ENCODE peak calls at places on chromosomes 11 and 22, in six cellular contexts. One of them, this sample, is unnamed.

GRCh38 chr11:119584193-119585037 is 144.6 kb downstream of the NECTIN1 start:
- DNase-seq in left ventricle myocardium inferior: no peak
- DNase-seq in AG04449: no peak
- DNase-seq in cardiac muscle cell: peak; percentile 96
- DNase-seq in H1: peak; percentile 70
- DNase-seq in breast epithelium: peak; percentile 67
- DNase-seq in this sample: peak; percentile 44

GRCh38 chr22:50306753-50307749 is at the start of gene PLXNB2:
- DNase-seq in AG04449: no peak
- DNase-seq in breast epithelium: peak; percentile 80
- DNase-seq in cardiac muscle cell: peak; percentile 91
- DNase-seq in H1: no peak
- DNase-seq in left ventricle myocardium inferior: peak; percentile 88
- DNase-seq in this sample: no peak

GRCh38 chr22:38240734-38241252 is 32.0 kb downstream of the TMEM184B start:
- DNase-seq in cardiac muscle cell: peak; percentile 83
- DNase-seq in left ventricle myocardium inferior: no peak
- DNase-seq in AG04449: peak; percentile 65
- DNase-seq in H1: peak; percentile 46
- DNase-seq in breast epithelium: peak; percentile 42
- DNase-seq in this sample: no peak

GRCh38 chr11:32312865-32313403 is 122.4 kb downstream of the WT1 start:
- DNase-seq in AG04449: no peak
- DNase-seq in breast epithelium: no peak
- DNase-seq in H1: no peak
- DNase-seq in cardiac muscle cell: peak; percentile 85
- DNase-seq in left ventricle myocardium inferior: no peak
- DNase-seq in this sample: peak; percentile 32

GRCh38 chr22:48098243-48098935 is 1335.9 kb downstream of the TBC1D22A start:
- DNase-seq in breast epithelium: no peak
- DNase-seq in AG04449: no peak
- DNase-seq in cardiac muscle cell: no peak
- DNase-seq in H1: no peak
- DNase-seq in left ventricle myocardium inferior: no peak
- DNase-seq in this sample: no peak

GRCh38 chr11:2092956-2093412 is 46.2 kb downstream of the IGF2 start:
- DNase-seq in cardiac muscle cell: peak; percentile 61
- DNase-seq in H1: no peak
- DNase-seq in breast epithelium: peak; percentile 96
- DNase-seq in AG04449: no peak
- DNase-seq in left ventricle myocardium inferior: peak; percentile 86
- DNase-seq in this sample: no peak

GRCh38 chr11:120660024-120660565 is 148.5 kb downstream of the GRIK4 start:
- DNase-seq in H1: no peak
- DNase-seq in breast epithelium: no peak
- DNase-seq in cardiac muscle cell: peak; percentile 38
- DNase-seq in AG04449: no peak
- DNase-seq in left ventricle myocardium inferior: no peak
- DNase-seq in this sample: no peak

GRCh38 chr11:120613264-120614226 is 102.0 kb downstream of the GRIK4 start:
- DNase-seq in left ventricle myocardium inferior: no peak
- DNase-seq in AG04449: no peak
- DNase-seq in H1: no peak
- DNase-seq in cardiac muscle cell: no peak
- DNase-seq in breast epithelium: no peak
- DNase-seq in this sample: no peak

GRCh38 chr11:117052196-117053149 is 45.8 kb downstream of the SIK3 start:
- DNase-seq in AG04449: no peak
- DNase-seq in H1: no peak
- DNase-seq in left ventricle myocardium inferior: no peak
- DNase-seq in breast epithelium: no peak
- DNase-seq in cardiac muscle cell: no peak
- DNase-seq in this sample: no peak

GRCh38 chr11:1519028-1519736 is 32.6 kb upstream of the MOB2 start:
- DNase-seq in cardiac muscle cell: no peak
- DNase-seq in AG04449: no peak
- DNase-seq in H1: no peak
- DNase-seq in breast epithelium: no peak
- DNase-seq in left ventricle myocardium inferior: peak; percentile 2
- DNase-seq in this sample: no peak

GRCh38 chr11:31764186-31764730 is 46.9 kb downstream of the PAX6 start:
- DNase-seq in left ventricle myocardium inferior: no peak
- DNase-seq in AG04449: no peak
- DNase-seq in H1: no peak
- DNase-seq in breast epithelium: no peak
- DNase-seq in cardiac muscle cell: no peak
- DNase-seq in this sample: no peak

GRCh38 chr11:111913031-111913861 is 712 bp downstream of the HSPB2 start:
- DNase-seq in cardiac muscle cell: peak; percentile 30
- DNase-seq in H1: no peak
- DNase-seq in AG04449: no peak
- DNase-seq in breast epithelium: no peak
- DNase-seq in left ventricle myocardium inferior: no peak
- DNase-seq in this sample: no peak

DNA sequence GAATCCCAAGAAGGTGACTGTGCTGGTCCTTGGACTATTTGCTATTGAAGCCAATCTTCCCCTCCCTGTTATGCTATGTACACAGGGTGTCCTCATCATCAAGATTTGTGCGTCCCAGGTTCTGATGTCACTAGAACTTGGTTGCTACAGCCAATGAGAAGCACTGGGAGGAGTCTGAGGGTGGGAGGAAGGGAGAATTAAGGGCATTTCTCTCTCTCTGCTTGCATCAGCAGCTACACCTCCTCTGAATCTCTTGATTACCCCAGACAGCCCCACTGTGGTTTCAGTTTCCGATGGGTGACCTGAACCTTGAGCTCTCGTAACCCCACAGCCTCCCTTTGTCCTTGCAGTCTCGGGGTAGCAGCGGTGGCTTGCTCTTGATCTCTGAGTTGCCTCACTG is 212.4 kb upstream of the SESN3 start:
- DNase-seq in H1: no peak
- DNase-seq in breast epithelium: no peak
- DNase-seq in AG04449: no peak
- DNase-seq in left ventricle myocardium inferior: no peak
- DNase-seq in cardiac muscle cell: no peak
- DNase-seq in this sample: no peak
- H3K4me3 ChIP-seq in H1: no peak overlapping the region
- H3K4me3 ChIP-seq in breast epithelium: no peak overlapping the region
- H3K4me3 ChIP-seq in AG04449: no peak overlapping the region
- H3K4me3 ChIP-seq in left ventricle myocardium inferior: no peak overlapping the region
- H3K4me3 ChIP-seq in cardiac muscle cell: no peak overlapping the region
- H3K4me3 ChIP-seq in this sample: no peak overlapping the region

DNA sequence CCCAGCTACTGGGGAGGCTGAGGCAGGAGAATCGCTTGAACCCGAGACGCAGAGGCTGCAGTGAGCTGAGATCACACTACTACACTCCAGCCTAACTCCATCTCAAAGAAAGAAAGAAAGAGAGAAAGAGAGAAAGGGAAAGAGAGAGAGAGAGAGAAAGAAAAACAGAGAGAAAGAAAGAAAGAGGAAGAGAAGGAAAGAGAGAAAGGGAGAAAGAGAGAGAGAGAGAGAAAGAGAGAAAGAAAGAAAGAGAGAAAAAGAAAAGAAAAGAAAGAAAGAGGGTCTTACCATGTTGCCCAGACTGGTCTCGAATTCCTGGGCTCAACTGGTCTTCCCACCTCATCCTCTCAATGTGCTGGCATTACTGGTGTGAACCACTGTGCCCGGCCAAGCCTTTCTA is 22.3 kb downstream of the FBLN1 start:
- DNase-seq in AG04449: no peak
- DNase-seq in H1: no peak
- DNase-seq in breast epithelium: no peak
- DNase-seq in left ventricle myocardium inferior: no peak
- DNase-seq in cardiac muscle cell: no peak
- DNase-seq in this sample: no peak
- TF ChIP-seq CTCF in AG04449: no peak
- TF ChIP-seq CTCF in H1: no peak
- TF ChIP-seq CTCF in breast epithelium: no peak
- TF ChIP-seq CTCF in left ventricle myocardium inferior: no peak
- TF ChIP-seq CTCF in cardiac muscle cell: no peak
- TF ChIP-seq CTCF in this sample: no peak

DNA sequence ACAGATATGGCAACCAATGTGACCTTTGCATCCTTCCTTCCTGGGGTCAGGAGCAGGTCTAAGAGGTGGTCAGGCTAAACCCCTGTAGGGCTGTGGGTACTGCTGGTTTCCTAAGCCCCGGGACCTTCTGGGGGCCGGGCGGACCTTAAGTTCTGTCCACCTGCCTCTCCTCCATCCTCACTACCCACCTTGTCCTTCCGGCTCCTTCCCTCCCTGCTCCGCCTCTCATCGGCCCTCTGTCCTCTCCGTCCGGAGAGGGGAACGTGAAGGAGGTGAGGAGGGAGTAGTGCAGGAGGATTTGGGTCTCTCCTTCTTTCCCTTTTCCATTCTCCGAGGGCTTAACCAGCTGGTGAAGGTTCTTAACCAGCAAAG is 28.3 kb upstream of the PARVB start:
- DNase-seq in breast epithelium: no peak
- DNase-seq in AG04449: no peak
- DNase-seq in H1: no peak
- DNase-seq in cardiac muscle cell: no peak
- DNase-seq in left ventricle myocardium inferior: no peak
- DNase-seq in this sample: no peak
- H3K4me3 ChIP-seq in breast epithelium: peak overlapping the region; percentile 3
- H3K4me3 ChIP-seq in AG04449: no peak overlapping the region
- H3K4me3 ChIP-seq in H1: no peak overlapping the region
- H3K4me3 ChIP-seq in cardiac muscle cell: no peak overlapping the region
- H3K4me3 ChIP-seq in left ventricle myocardium inferior: peak overlapping the region; percentile 48
- H3K4me3 ChIP-seq in this sample: no peak overlapping the region

GRCh38 chr11:21169639-21170038 is 500.3 kb downstream of the NELL1 start:
- DNase-seq in cardiac muscle cell: no peak
- DNase-seq in AG04449: no peak
- DNase-seq in breast epithelium: no peak
- DNase-seq in H1: no peak
- DNase-seq in left ventricle myocardium inferior: no peak
- DNase-seq in this sample: no peak
- TF ChIP-seq CTCF in cardiac muscle cell: no peak
- TF ChIP-seq CTCF in AG04449: no peak
- TF ChIP-seq CTCF in breast epithelium: no peak
- TF ChIP-seq CTCF in H1: no peak
- TF ChIP-seq CTCF in left ventricle myocardium inferior: no peak
- TF ChIP-seq CTCF in this sample: no peak